ENCODE peak calls at places on chromosome 9, in five cellular contexts. B is endothelial cell of umbilical vein, R is OCI-LY7, S is thoracic aorta, K is RWPE2. N is an unnamed sample.
A peak's percentile ranks its signal among the peaks of the same experiment; 100 is the strongest.

GRCh38 chr9:2709645-2710101 is 7.6 kb upstream of the KCNV2 start:
- DNase-seq in R (peak; percentile 6), S (no peak), K (no peak), B (no peak), N (peak; percentile 72)

GRCh38 chr9:135577256-135577655 is 15.7 kb downstream of the PAEP start:
- DNase-seq in R (no peak), S (no peak), K (no peak), B (no peak), N (no peak)

GRCh38 chr9:122252796-122253195 is 11.8 kb downstream of the RBM18 start:
- DNase-seq in S (no peak), B (peak; percentile 71), R (no peak), K (no peak), N (no peak)

GRCh38 chr9:70494221-70494620 is 79.8 kb upstream of the KLF9 start:
- DNase-seq in B (no peak), S (no peak), K (no peak), R (no peak), N (no peak)

GRCh38 chr9:125243792-125244260 is 2.7 kb upstream of the HSPA5 start:
- DNase-seq in K (no peak), S (no peak), R (no peak), B (no peak), N (no peak)

GRCh38 chr9:129174724-129175514 is 3.1 kb downstream of the IER5L start:
- DNase-seq in B (peak; percentile 81), K (no peak), R (peak; percentile 51), S (peak; percentile 60), N (peak; percentile 84)

GRCh38 chr9:133773889-133774655 is 35.9 kb upstream of the SARDH start:
- DNase-seq in R (no peak), S (no peak), B (no peak), K (peak; percentile 23), N (no peak)

GRCh38 chr9:134004131-134004873 is 12.2 kb upstream of the VAV2 start:
- DNase-seq in K (no peak), S (no peak), B (no peak), R (no peak), N (no peak)

GRCh38 chr9:134662143-134662876 is 20.7 kb downstream of the COL5A1 start:
- DNase-seq in B (no peak), R (no peak), S (peak; percentile 37), K (peak; percentile 76), N (no peak)

DNA sequence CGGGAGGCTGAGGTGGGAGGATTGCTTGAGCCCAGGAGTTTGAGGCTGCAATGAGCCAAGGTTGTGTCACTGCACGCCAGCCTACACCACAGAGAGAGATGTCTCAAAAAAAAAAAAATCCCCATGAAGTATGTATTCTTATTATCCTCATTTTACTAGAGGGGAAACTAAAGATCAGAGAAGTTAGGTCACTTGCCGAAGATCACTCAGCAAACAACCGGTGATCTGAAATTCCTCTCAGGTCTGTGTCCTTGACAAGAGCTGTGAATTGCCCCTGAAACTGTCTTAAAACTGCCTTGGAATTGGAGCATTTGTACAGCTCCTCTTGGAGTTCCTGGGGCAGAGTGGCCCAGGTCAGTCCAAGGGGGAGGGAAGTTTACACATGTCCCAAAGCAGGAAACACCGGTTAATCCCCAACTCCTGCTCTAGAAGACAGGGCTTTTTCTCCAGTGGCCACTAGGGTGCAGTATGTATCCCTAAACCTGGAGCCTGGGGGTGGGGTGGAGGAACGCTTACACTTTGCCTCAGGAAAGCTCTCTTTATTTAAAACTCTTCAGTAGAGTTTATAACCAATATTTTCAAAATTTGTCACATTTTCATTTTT is 27.6 kb downstream of the AQP7 start:
- DNase-seq in S (peak; percentile 60), R (peak; percentile 80), K (no peak), B (peak; percentile 88), N (peak; percentile 85)
- TF ChIP-seq CTCF in S (peak; percentile 85), R (peak; percentile 94), K (peak; percentile 88), B (peak; percentile 91), N (peak; percentile 78)

DNA sequence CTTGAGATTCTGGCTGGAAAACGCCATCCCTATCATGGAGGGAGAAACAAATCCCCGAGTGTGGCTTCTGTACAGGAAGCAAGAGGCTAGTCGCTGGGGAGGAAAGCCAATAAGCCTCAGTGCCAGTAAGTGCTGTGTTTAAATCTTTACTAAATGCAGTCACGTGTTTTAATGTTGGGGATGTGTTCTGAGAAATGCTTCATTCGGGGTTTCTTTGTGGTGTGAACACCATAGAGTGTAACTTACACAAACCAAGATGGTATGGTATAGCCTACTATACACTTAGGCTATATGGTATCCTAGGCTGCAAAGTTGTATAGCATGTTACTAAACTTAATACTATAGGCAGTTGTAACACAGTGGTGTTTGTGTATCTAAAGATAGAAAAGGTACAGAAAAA is 94.7 kb downstream of the GCNT1 start:
- DNase-seq in S (no peak), B (no peak), K (no peak), R (no peak), N (no peak)
- TF ChIP-seq CTCF in S (no peak), B (no peak), K (no peak), R (no peak), N (no peak)

GRCh38 chr9:130930804-130931349 is 8.2 kb downstream of the FIBCD1 start:
- DNase-seq in K (no peak), S (no peak), B (no peak), R (no peak), N (no peak)

GRCh38 chr9:130933114-130934046 is 5.7 kb downstream of the FIBCD1 start:
- DNase-seq in R (no peak), K (no peak), S (no peak), B (no peak), N (no peak)

GRCh38 chr9:130931508-130932150 is 7.4 kb downstream of the FIBCD1 start:
- DNase-seq in S (no peak), R (no peak), K (no peak), B (no peak), N (no peak)

GRCh38 chr9:130934246-130934645 is 4.8 kb downstream of the FIBCD1 start:
- DNase-seq in R (no peak), K (no peak), B (no peak), S (no peak), N (no peak)

DNA sequence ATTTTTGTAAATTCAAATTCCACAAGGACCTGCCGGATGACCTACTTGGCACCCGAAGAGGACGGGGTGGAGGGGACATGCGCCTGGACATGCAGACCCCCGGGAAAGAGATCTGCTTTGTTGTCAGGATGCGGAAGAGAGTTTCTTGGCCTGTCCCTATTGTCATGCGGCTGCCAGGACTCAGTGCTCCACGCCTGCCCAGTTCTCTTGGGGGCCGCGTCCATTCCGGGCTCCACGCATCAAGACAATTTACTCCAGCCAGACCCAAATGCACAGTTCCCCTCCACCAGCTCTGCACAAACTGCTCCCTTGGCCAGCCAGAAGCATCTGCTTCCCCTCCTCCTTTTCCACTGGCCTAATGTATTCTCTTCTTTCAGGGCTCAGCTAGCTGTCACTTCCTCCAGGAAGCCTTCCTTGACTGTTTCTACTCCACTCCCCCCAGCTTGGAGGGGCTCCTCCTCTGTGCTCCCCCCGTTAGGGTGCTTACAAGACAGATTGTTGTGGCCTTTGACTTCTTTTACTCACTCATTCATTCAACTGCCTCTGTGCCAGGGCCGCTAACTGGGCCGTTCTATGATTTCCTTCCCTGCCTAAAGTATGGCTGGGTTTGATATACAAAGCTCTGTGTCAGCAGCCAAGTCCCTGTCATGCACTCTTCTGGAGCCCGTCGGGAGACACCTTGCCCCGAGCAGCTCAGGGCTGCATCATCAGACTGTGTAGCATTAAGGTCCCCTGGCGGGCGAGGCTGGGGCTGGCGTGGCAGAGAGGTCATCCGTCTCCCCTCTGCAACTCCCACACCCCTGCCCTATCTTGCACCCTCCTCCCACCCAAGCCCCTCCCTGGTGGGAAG is 6.6 kb downstream of the FIBCD1 start:
- DNase-seq in R (no peak), S (no peak), B (no peak), K (no peak), N (no peak)
- TF ChIP-seq CTCF in R (no peak), S (no peak), B (no peak), K (peak; percentile 40), N (no peak)

DNA sequence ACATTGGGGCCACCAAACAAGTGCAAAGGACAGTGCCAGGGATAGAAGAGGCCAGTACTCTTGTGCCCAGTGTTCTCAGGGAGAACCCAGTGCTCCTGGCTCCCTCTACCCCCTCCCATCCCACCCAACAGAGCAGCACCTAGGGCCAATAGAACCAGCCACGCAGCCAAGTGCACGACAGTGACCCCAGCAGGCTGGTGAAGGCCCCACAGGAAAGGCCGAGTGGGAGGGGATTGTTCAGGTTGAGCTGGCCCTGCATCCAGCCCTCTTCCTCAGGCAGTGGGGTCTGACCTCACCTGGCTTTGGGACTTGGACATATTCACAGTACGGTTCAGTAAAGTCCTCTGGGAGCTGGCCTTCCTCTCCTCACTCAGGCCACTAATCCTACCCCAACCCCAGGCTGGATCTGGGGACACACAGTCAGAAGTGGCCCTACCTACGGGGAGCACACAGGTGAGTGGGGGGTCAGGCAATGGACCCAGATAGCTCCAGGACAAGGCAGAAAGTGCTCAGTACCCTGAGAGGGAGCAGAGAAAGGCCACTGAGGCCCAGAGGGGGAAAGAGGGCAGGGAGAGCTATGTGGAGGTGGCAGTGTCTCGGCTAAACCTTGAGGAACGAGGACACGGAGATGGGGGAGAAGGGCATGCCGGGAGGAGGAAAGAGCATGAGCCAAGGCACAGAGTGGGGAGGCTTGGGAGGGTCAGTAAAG is 25.4 kb downstream of the POLR1E start:
- DNase-seq in B (no peak), K (no peak), S (no peak), R (peak; percentile 49), N (peak; percentile 69)
- TF ChIP-seq CTCF in B (no peak), K (no peak), S (peak; percentile 16), R (peak; percentile 42), N (peak; percentile 62)

GRCh38 chr9:109455861-109456260 is 42.2 kb downstream of the PTPN3 start:
- DNase-seq in B (no peak), R (no peak), K (no peak), S (no peak), N (peak; percentile 38)
- TF ChIP-seq CTCF in B (no peak), R (peak; percentile 43), K (no peak), S (no peak), N (peak; percentile 67)

DNA sequence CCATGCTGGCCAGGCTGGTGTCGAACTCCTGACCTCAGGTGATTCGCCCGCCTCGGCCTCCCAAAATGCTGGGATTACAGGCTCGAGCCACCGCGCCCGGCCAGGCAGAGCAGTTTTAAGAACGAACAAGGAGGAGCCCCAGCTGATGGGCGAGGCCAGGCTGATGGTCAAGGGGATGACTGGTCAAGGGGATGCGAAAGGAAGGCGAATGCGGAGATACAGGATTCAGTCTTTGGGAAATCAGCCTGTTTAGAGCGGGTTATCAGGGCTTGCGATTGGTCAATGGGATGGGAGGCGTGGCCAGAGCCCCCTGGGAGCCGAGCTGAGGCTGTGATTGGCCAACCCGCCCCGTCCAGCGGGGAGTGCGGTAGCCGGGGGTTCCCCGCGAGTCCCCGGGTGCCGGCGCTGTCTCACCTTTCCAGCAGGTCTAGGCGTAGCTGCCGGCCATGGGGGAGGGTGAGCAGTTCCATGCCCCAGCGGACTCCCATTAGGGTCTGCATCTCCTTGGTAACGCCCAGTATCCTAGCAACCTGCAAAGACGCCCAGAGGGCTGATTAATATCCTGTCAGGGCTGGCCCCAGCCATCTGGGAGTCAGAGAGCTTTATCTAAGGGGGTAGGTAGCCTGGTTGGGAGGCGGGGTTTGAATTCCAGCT is 7.5 kb upstream of the TOR2A start:
- DNase-seq in R (no peak), S (no peak), K (no peak), B (no peak), N (peak; percentile 80)
- TF ChIP-seq CTCF in R (no peak), S (no peak), K (no peak), B (no peak), N (no peak)

DNA sequence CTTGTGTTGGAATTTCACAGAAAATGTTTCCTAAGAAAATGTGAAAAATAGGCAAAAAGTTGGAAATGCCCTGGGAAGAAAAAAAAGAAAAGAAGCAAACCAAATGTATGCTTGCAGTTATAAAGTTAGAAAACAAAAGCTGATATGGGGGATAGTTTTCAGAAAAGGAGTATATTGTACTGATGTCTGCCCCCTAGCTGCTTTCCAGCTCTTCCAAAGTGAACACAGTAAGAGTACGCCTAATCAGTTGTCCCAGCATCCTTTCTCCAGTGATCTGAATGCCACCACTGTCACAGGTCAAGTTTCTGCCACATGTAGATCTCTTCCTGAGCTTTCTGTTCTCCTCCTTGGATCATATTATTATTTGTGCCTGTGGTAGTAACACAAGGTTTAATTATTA is 5.8 kb downstream of the TYRP1 start:
- DNase-seq in S (no peak), R (no peak), K (no peak), B (no peak), N (no peak)
- TF ChIP-seq CTCF in S (no peak), R (no peak), K (no peak), B (no peak), N (peak; percentile 23)

N was measured in WERI-Rb-1.